ENCODE peak calls at places on chromosomes 3 and 15, in seven cellular contexts. J is left cardiac atrium, O is GM10248, T is iris pigment epithelial cell, K is cardiac fibroblast, N is mesendoderm, D is amygdala. H is an unnamed sample.

GRCh38 chr3:49719214-49719884 is at the start of gene AMIGO3:
- DNase-seq in J (peak; percentile 98), O (peak; percentile 95), T (peak; percentile 92), K (peak; percentile 94), N (peak; percentile 96), D (peak; percentile 91), H (peak; percentile 99)

GRCh38 chr3:43366466-43366865 is 80.1 kb downstream of the SNRK start:
- DNase-seq in J (no peak), O (no peak), T (no peak), K (no peak), N (no peak), D (no peak), H (no peak)

GRCh38 chr3:23079976-23080375 is 123.2 kb upstream of the UBE2E2 start:
- DNase-seq in J (no peak), O (no peak), T (no peak), K (peak; percentile 23), N (no peak), D (no peak), H (peak; percentile 17)

GRCh38 chr3:66856555-66856954 is 141.6 kb upstream of the KBTBD8 start:
- DNase-seq in J (no peak), O (no peak), T (no peak), K (no peak), N (no peak), D (no peak), H (no peak)

GRCh38 chr3:192675958-192676649 is 51.2 kb downstream of the FGF12 start:
- DNase-seq in J (no peak), O (no peak), T (no peak), K (no peak), N (no peak), D (no peak), H (no peak)

GRCh38 chr3:125306620-125307019 is 68.5 kb downstream of the ZNF148 start:
- DNase-seq in J (no peak), O (no peak), T (no peak), K (no peak), N (no peak), D (no peak), H (no peak)

GRCh38 chr3:188196232-188196990 is 42.5 kb downstream of the LPP start:
- DNase-seq in J (no peak), O (no peak), T (peak; percentile 29), K (peak; percentile 23), N (no peak), D (no peak), H (no peak)

GRCh38 chr3:156610154-156610553 is 55.2 kb upstream of the SSR3 start:
- DNase-seq in J (no peak), O (no peak), T (no peak), K (no peak), N (no peak), D (no peak), H (no peak)

GRCh38 chr3:27532426-27532825 is 48.2 kb upstream of the SLC4A7 start:
- DNase-seq in J (no peak), O (no peak), T (no peak), K (no peak), N (peak; percentile 48), D (no peak), H (peak; percentile 31)

GRCh38 chr3:87625911-87626310 is 349.5 kb upstream of the POU1F1 start:
- DNase-seq in J (no peak), O (no peak), T (no peak), K (peak; percentile 61), N (no peak), D (no peak), H (no peak)

GRCh38 chr3:55565516-55565915 is 78.4 kb upstream of the WNT5A start:
- DNase-seq in J (no peak), O (no peak), T (no peak), K (no peak), N (no peak), D (no peak), H (no peak)

GRCh38 chr3:158789592-158789991 is 12.3 kb upstream of the MFSD1 start:
- DNase-seq in J (no peak), O (no peak), T (peak; percentile 84), K (peak; percentile 78), N (no peak), D (no peak), H (no peak)

GRCh38 chr3:194011807-194012206 is 124.1 kb upstream of the HES1 start:
- DNase-seq in J (no peak), O (no peak), T (no peak), K (no peak), N (no peak), D (no peak), H (no peak)

GRCh38 chr3:50299929-50300680 is 900 bp upstream of the HYAL3 start:
- DNase-seq in J (no peak), O (no peak), T (peak; percentile 64), K (peak; percentile 84), N (no peak), D (peak; percentile 26), H (no peak)

GRCh38 chr3:12968541-12968940 is 104.7 kb downstream of the IQSEC1 start:
- DNase-seq in J (no peak), O (no peak), T (no peak), K (no peak), N (no peak), D (no peak), H (no peak)

GRCh38 chr15:50418041-50418583 is 6.1 kb upstream of the USP8 start:
- DNase-seq in J (no peak), O (no peak), T (no peak), K (peak; percentile 26), N (no peak), D (no peak), H (no peak)

GRCh38 chr15:88066758-88067157 is 189.8 kb downstream of the NTRK3 start:
- DNase-seq in J (no peak), O (no peak), T (no peak), K (no peak), N (peak; percentile 58), D (no peak), H (peak; percentile 30)

GRCh38 chr3:122621112-122621511 is 43.7 kb downstream of the PARP15 start:
- DNase-seq in J (no peak), O (peak; percentile 42), T (no peak), K (no peak), N (no peak), D (no peak), H (no peak)

GRCh38 chr3:31960793-31961431 is 20.1 kb downstream of the OSBPL10 start:
- DNase-seq in J (no peak), O (peak; percentile 28), T (peak; percentile 54), K (peak; percentile 80), N (peak; percentile 83), D (no peak), H (peak; percentile 65)

GRCh38 chr3:67593761-67594234 is 60.6 kb downstream of the SUCLG2 start:
- DNase-seq in J (no peak), O (no peak), T (peak; percentile 54), K (peak; percentile 44), N (peak; percentile 54), D (no peak), H (peak; percentile 43)

GRCh38 chr3:28308196-28308595 is 40.3 kb upstream of the ZCWPW2 start:
- DNase-seq in J (no peak), O (no peak), T (peak; percentile 31), K (peak; percentile 46), N (no peak), D (no peak), H (no peak)

GRCh38 chr15:89367485-89368451 is 33.1 kb upstream of the POLG start:
- DNase-seq in J (no peak), O (no peak), T (no peak), K (peak; percentile 15), N (peak; percentile 64), D (peak; percentile 80), H (peak; percentile 89)

GRCh38 chr15:70165811-70166284 is 68.1 kb upstream of the TLE3 start:
- DNase-seq in J (peak; percentile 70), O (no peak), T (no peak), K (no peak), N (peak; percentile 72), D (no peak), H (no peak)

GRCh38 chr15:43441316-43441715 is 51.6 kb downstream of the TP53BP1 start:
- DNase-seq in J (no peak), O (peak; percentile 35), T (peak; percentile 48), K (peak; percentile 65), N (peak; percentile 69), D (no peak), H (no peak)

GRCh38 chr3:141105828-141106628 is 54.9 kb downstream of the SPSB4 start:
- DNase-seq in J (peak; percentile 78), O (peak; percentile 65), T (peak; percentile 84), K (peak; percentile 93), N (peak; percentile 94), D (no peak), H (peak; percentile 97)

GRCh38 chr3:100710355-100711198 is 1.3 kb downstream of the TFG start:
- DNase-seq in J (peak; percentile 37), O (peak; percentile 64), T (peak; percentile 89), K (peak; percentile 83), N (peak; percentile 75), D (no peak), H (peak; percentile 73)

GRCh38 chr15:93249599-93249998 is 160.6 kb upstream of the RGMA start:
- DNase-seq in J (no peak), O (no peak), T (no peak), K (no peak), N (no peak), D (no peak), H (no peak)

GRCh38 chr3:8499181-8499611 is 2.4 kb upstream of the LMCD1 start:
- DNase-seq in J (no peak), O (no peak), T (no peak), K (peak; percentile 42), N (no peak), D (no peak), H (peak; percentile 79)